ENCODE peak calls at places on chromosomes 11 and 22, in ten cellular contexts. T is psoas muscle, G is cardiac fibroblast, A is AG04449, R is IMR-90, O is tibial nerve, J is body of pancreas, X is stomach, B is GM12878, W is testis. Q is an unnamed sample.

GRCh38 chr11:119403021-119403420 is 20.0 kb downstream of the THY1 start:
- DNase-seq in R (peak; percentile 29), X (no peak), W (no peak), G (no peak), B (no peak), A (no peak), O (no peak), T (no peak), J (no peak), Q (peak; percentile 55)

GRCh38 chr11:121141051-121141450 is 40.0 kb downstream of the TECTA start:
- DNase-seq in B (no peak), T (no peak), G (peak; percentile 12), J (no peak), W (no peak), O (no peak), R (peak; percentile 4), X (no peak), A (no peak), Q (peak; percentile 4)

GRCh38 chr11:35242412-35242811 is 103.4 kb downstream of the CD44 start:
- DNase-seq in O (no peak), W (no peak), R (peak; percentile 37), G (peak; percentile 65), T (no peak), A (no peak), X (no peak), J (no peak), B (no peak), Q (peak; percentile 41)

GRCh38 chr11:94553938-94554337 is 10.2 kb downstream of the FUT4 start:
- DNase-seq in X (peak; percentile 36), W (no peak), R (peak; percentile 91), T (no peak), B (no peak), O (no peak), J (no peak), G (peak; percentile 75), A (no peak), Q (peak; percentile 54)

GRCh38 chr11:3849297-3849874 is 6.1 kb upstream of the STIM1 start:
- DNase-seq in A (no peak), O (no peak), T (no peak), W (peak; percentile 32), B (no peak), G (peak; percentile 66), R (peak; percentile 41), X (no peak), J (peak; percentile 37), Q (peak; percentile 27)

GRCh38 chr11:111194789-111195188 is 50.7 kb upstream of the POU2AF2 start:
- DNase-seq in B (no peak), W (no peak), X (no peak), A (no peak), T (no peak), G (no peak), O (no peak), J (no peak), R (no peak), Q (no peak)

GRCh38 chr11:31995525-31996123 is 95.2 kb upstream of the RCN1 start:
- DNase-seq in G (peak; percentile 11), X (no peak), R (peak; percentile 19), J (no peak), B (peak; percentile 26), O (no peak), T (no peak), W (no peak), A (peak; percentile 5), Q (no peak)

GRCh38 chr22:25475554-25476022 is 88.9 kb upstream of the GRK3 start:
- DNase-seq in R (peak; percentile 72), T (no peak), O (no peak), A (no peak), B (no peak), X (no peak), W (peak; percentile 70), J (no peak), G (peak; percentile 27), Q (peak; percentile 9)

GRCh38 chr22:50338860-50339462 is 4.2 kb upstream of the PPP6R2 start:
- DNase-seq in B (no peak), J (no peak), G (no peak), R (no peak), O (no peak), X (no peak), W (no peak), A (no peak), T (no peak), Q (no peak)

GRCh38 chr11:10540546-10540914 is 457 bp downstream of the RNF141 start:
- DNase-seq in O (peak; percentile 17), A (no peak), J (peak; percentile 65), B (no peak), T (no peak), R (peak; percentile 18), X (peak; percentile 62), G (peak; percentile 38), W (peak; percentile 61), Q (peak; percentile 43)

GRCh38 chr11:7572001-7572712 is 58.4 kb downstream of the PPFIBP2 start:
- DNase-seq in T (no peak), J (no peak), B (no peak), O (no peak), G (peak; percentile 27), A (no peak), X (peak; percentile 42), R (peak; percentile 34), W (no peak), Q (peak; percentile 39)

GRCh38 chr22:30891781-30892180 is 76.8 kb downstream of the MORC2 start:
- DNase-seq in A (no peak), J (peak; percentile 5), X (no peak), B (no peak), T (no peak), R (no peak), W (no peak), O (no peak), G (no peak), Q (no peak)

GRCh38 chr22:29004647-29005371 is 56.8 kb downstream of the C22orf31 start:
- DNase-seq in B (no peak), R (peak; percentile 15), X (peak; percentile 85), W (peak; percentile 30), G (no peak), T (peak; percentile 31), O (no peak), J (peak; percentile 72), A (no peak), Q (peak; percentile 51)

GRCh38 chr22:27125539-27125938 is 468.2 kb downstream of the MIAT start:
- DNase-seq in G (no peak), A (no peak), R (no peak), X (no peak), O (no peak), B (no peak), J (no peak), T (no peak), W (no peak), Q (no peak)

GRCh38 chr22:27097933-27098332 is 440.5 kb downstream of the MIAT start:
- DNase-seq in J (no peak), R (no peak), O (no peak), T (no peak), A (no peak), B (no peak), W (no peak), X (no peak), G (no peak), Q (no peak)

GRCh38 chr11:75773595-75774353 is 5.2 kb downstream of the DGAT2 start:
- DNase-seq in B (peak; percentile 92), X (no peak), W (no peak), T (no peak), O (no peak), A (no peak), G (no peak), R (no peak), J (no peak), Q (no peak)

GRCh38 chr22:19981961-19982920 is 34.4 kb downstream of the ARVCF start:
- DNase-seq in J (no peak), B (no peak), A (no peak), O (no peak), T (peak; percentile 7), X (no peak), G (no peak), W (no peak), R (no peak), Q (no peak)
- TF ChIP-seq CTCF in J (no peak), B (no peak), A (no peak), O (no peak), T (no peak), X (no peak), G (no peak), W (no peak), R (no peak), Q (no peak)

DNA sequence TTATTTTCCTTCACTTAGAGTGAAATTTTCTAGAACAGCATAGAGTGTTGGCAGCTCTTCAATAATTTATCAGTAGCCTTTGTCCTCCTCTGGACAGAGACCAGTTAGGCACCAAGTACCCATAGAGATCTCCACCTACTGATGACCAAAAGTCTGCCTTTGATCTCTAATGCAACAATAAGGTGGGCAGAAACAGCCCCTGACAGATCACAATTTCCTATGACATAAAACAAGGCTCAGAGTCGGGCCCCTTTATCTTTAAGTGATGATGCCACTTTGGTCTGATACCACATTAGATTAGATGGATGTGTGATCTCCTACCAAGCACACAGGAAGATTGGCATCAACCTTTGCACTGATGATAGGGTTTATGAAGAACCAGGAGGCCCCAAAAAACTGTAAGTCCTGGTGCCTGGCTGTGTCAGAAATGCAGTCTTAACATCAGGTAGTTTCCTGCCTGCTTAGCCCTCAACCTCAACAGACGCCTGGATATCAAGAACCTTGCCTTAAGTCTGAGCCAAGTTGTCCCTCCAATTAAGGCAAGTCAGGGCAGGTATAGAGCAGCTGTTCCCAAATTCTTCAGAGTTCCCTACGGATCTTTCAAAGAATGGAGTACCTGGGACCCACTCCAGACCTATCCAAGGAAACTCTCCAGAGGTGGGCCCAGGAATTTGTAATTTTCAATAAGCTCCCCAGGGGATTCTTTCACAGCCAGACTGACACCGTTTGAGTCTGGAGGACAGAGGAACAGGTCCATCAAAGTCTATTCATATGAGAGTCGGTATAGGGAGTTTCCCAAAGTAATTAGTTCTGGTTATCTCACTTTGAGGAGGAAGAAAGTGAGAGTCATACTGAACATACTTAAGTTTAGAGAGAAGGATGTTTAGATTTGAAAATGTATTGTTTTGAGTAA is 30.6 kb upstream of the TMPRSS4 start:
- DNase-seq in R (no peak), T (no peak), B (peak; percentile 44), O (no peak), A (no peak), G (no peak), W (no peak), X (no peak), J (no peak), Q (no peak)
- H3K4me3 ChIP-seq in R (no peak overlapping the region), T (no peak overlapping the region), B (no peak overlapping the region), O (no peak overlapping the region), A (no peak overlapping the region), G (no peak overlapping the region), W (no peak overlapping the region), X (no peak overlapping the region), J (no peak overlapping the region), Q (no peak overlapping the region)

DNA sequence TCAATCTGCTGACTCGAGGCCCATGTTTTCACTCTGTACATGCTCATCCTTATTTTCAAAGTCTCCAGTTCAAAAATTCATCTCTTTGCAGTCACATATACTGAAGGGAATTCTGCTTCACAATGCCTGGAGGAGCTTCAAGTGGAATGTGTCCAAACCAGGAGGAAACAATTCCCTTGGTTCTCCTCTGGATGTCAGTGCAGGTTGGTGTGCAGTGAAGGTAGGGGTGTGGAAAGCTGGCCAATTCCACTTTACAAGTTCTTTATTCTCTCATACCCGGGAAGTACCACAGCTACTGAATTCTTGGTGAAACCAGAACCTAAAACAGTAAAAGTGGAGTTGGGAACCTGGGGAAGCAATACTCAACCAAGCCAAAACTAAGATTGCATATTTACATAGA is 57.3 kb downstream of the BDNF start:
- DNase-seq in W (no peak), O (no peak), B (no peak), A (no peak), G (no peak), R (no peak), X (no peak), T (no peak), J (no peak), Q (no peak)
- TF ChIP-seq CTCF in W (no peak), O (no peak), B (no peak), A (no peak), G (no peak), R (peak; percentile 23), X (no peak), T (no peak), J (no peak), Q (no peak)

GRCh38 chr11:69295995-69296889 is 2.3 kb downstream of the MYEOV start:
- DNase-seq in J (no peak), O (no peak), X (peak; percentile 43), A (no peak), G (peak; percentile 97), T (peak; percentile 75), B (no peak), R (peak; percentile 74), W (no peak), Q (peak; percentile 87)
- H3K4me3 ChIP-seq in J (no peak overlapping the region), O (no peak overlapping the region), X (peak overlapping the region; percentile 8), A (no peak overlapping the region), G (no peak overlapping the region), T (no peak overlapping the region), B (peak overlapping the region; percentile 16), R (no peak overlapping the region), W (no peak overlapping the region), Q (no peak overlapping the region)